ENCODE peak calls at places on chromosomes 1 and 21, in seven cellular contexts. U is fibroblast of pulmonary artery, X is breast epithelium, R is hepatic stellate cell, S is cardiac muscle cell, M is RWPE1, P is dorsolateral prefrontal cortex. J is an unnamed sample.

GRCh38 chr1:223846668-223847007 is 891 bp upstream of the TP53BP2 start:
- DNase-seq in M (no peak), R (no peak), S (no peak), U (peak), X (no peak), P (no peak), J (peak)

GRCh38 chr21:28342229-28342810 is 650.4 kb downstream of the LTN1 start:
- DNase-seq in P (no peak), R (no peak), S (no peak), M (no peak), X (no peak), U (peak), J (no peak)

GRCh38 chr1:183945432-183946308 is 91.9 kb downstream of the COLGALT2 start:
- DNase-seq in S (peak), M (no peak), X (no peak), U (no peak), P (no peak), R (no peak), J (no peak)

GRCh38 chr21:42312626-42313104 is 2.5 kb downstream of the TFF3 start:
- DNase-seq in R (no peak), M (no peak), U (no peak), S (no peak), P (no peak), X (no peak), J (no peak)

GRCh38 chr21:46114963-46115362 is 17.1 kb downstream of the COL6A2 start:
- DNase-seq in P (peak), X (no peak), M (no peak), R (no peak), S (no peak), U (no peak), J (no peak)

GRCh38 chr1:201015551-201016091 is 7.9 kb downstream of the KIF21B start:
- DNase-seq in X (no peak), P (no peak), U (no peak), S (no peak), M (no peak), R (no peak), J (no peak)

GRCh38 chr1:81877940-81878339 is 77.2 kb downstream of the ADGRL2 start:
- DNase-seq in X (no peak), R (no peak), U (no peak), M (no peak), P (no peak), S (peak), J (no peak)

GRCh38 chr21:44874497-44875331 is 1.2 kb upstream of the PTTG1IP start:
- DNase-seq in X (peak), M (no peak), P (no peak), S (peak), R (no peak), U (peak), J (peak)

GRCh38 chr21:34988625-34989024 is 60.5 kb downstream of the RUNX1 start:
- DNase-seq in X (no peak), S (no peak), U (no peak), R (no peak), M (no peak), P (no peak), J (no peak)

GRCh38 chr1:89780721-89781120 is 40.1 kb upstream of the LRRC8D start:
- DNase-seq in M (peak), R (peak), S (no peak), P (no peak), X (no peak), U (peak), J (peak)

GRCh38 chr1:162719678-162720077 is 70.8 kb upstream of the HSD17B7 start:
- DNase-seq in X (no peak), P (no peak), M (no peak), U (no peak), R (no peak), S (no peak), J (no peak)

GRCh38 chr1:177464682-177465081 is 293.9 kb downstream of the BRINP2 start:
- DNase-seq in R (no peak), X (no peak), S (no peak), M (no peak), U (no peak), P (no peak), J (no peak)

GRCh38 chr1:41864471-41865040 is 54.2 kb downstream of the HIVEP3 start:
- DNase-seq in P (no peak), S (no peak), R (no peak), U (no peak), M (no peak), X (no peak), J (no peak)

GRCh38 chr21:45421071-45421845 is 16.3 kb downstream of the COL18A1 start:
- DNase-seq in S (peak), P (no peak), X (peak), R (no peak), M (peak), U (no peak), J (no peak)

GRCh38 chr21:38809170-38809878 is 3.6 kb downstream of the ETS2 start:
- DNase-seq in M (no peak), R (no peak), P (no peak), U (no peak), S (no peak), X (no peak), J (no peak)

GRCh38 chr1:27049607-27050006 is 37.0 kb upstream of the TENT5B start:
- DNase-seq in P (no peak), U (no peak), R (no peak), M (no peak), X (no peak), S (no peak), J (peak)

GRCh38 chr1:154574715-154575114 is 7.1 kb downstream of the CHRNB2 start:
- DNase-seq in U (peak), X (no peak), M (no peak), R (no peak), S (peak), P (peak), J (peak)

GRCh38 chr1:97630281-97630680 is 290.6 kb downstream of the DPYD start:
- DNase-seq in M (no peak), S (peak), U (no peak), X (no peak), P (no peak), R (no peak), J (peak)

GRCh38 chr1:226210571-226211176 is 12.8 kb upstream of the MIXL1 start:
- DNase-seq in U (no peak), P (no peak), X (no peak), M (no peak), S (no peak), R (no peak), J (no peak)

GRCh38 chr1:218711021-218711420 is 365.9 kb downstream of the TGFB2 start:
- DNase-seq in M (peak), X (no peak), U (peak), S (no peak), R (no peak), P (no peak), J (peak)

GRCh38 chr1:221254813-221255212 is 375.6 kb downstream of the HLX start:
- DNase-seq in U (no peak), M (no peak), P (no peak), X (no peak), R (no peak), S (no peak), J (no peak)

GRCh38 chr1:193769609-193770008 is 583.2 kb upstream of the B3GALT2 start:
- DNase-seq in X (no peak), R (no peak), S (no peak), M (no peak), U (no peak), P (no peak), J (no peak)

GRCh38 chr1:44672254-44672955 is 1.9 kb downstream of the TMEM53 start:
- DNase-seq in M (no peak), S (no peak), X (peak), U (peak), R (no peak), P (no peak), J (no peak)

GRCh38 chr1:61004269-61005003 is 77.9 kb upstream of the NFIA start:
- DNase-seq in P (no peak), S (no peak), X (peak), R (no peak), M (peak), U (peak), J (no peak)

GRCh38 chr1:160328171-160328570 is 14.9 kb downstream of the COPA start:
- DNase-seq in M (no peak), X (no peak), P (no peak), R (no peak), U (no peak), S (no peak), J (no peak)

GRCh38 chr1:169595764-169596711 is 9.8 kb upstream of the F5 start:
- DNase-seq in M (peak), P (no peak), R (no peak), U (peak), S (peak), X (no peak), J (peak)

GRCh38 chr1:114269539-114269938 is 115.9 kb upstream of the SYT6 start:
- DNase-seq in S (no peak), X (no peak), M (no peak), U (no peak), P (no peak), R (no peak), J (no peak)

GRCh38 chr1:12244078-12244477 is 14.2 kb downstream of the VPS13D start:
- DNase-seq in S (peak), M (peak), R (peak), X (no peak), U (peak), P (no peak), J (peak)

GRCh38 chr1:15305366-15305765 is 58.3 kb downstream of the FHAD1 start:
- DNase-seq in X (no peak), U (peak), R (no peak), S (no peak), P (no peak), M (no peak), J (no peak)

GRCh38 chr1:150106331-150106730 is 38.8 kb downstream of the VPS45 start:
- DNase-seq in M (no peak), X (no peak), S (no peak), U (no peak), R (no peak), P (no peak), J (peak)

GRCh38 chr1:197774691-197775281 is 494 bp downstream of the DENND1B start:
- DNase-seq in S (peak), M (peak), U (peak), R (peak), P (no peak), X (no peak), J (peak)

GRCh38 chr1:78440381-78440793 is 50.4 kb upstream of the PTGFR start:
- DNase-seq in S (no peak), R (no peak), X (no peak), M (peak), P (no peak), U (no peak), J (no peak)

GRCh38 chr21:37793660-37794059 is 122.6 kb downstream of the KCNJ6 start:
- DNase-seq in M (no peak), S (no peak), X (no peak), P (no peak), U (peak), R (no peak), J (no peak)

GRCh38 chr1:113142791-113143190 is 69.8 kb downstream of the LRIG2 start:
- DNase-seq in U (peak), P (no peak), M (no peak), R (no peak), X (no peak), S (no peak), J (peak)

GRCh38 chr1:197302775-197303174 is 34.7 kb downstream of the CRB1 start:
- DNase-seq in S (no peak), R (no peak), P (no peak), M (peak), X (no peak), U (peak), J (peak)

GRCh38 chr1:93605812-93606512 is 75.7 kb downstream of the BCAR3 start:
- DNase-seq in S (no peak), R (peak), U (peak), M (peak), X (no peak), P (no peak), J (no peak)

GRCh38 chr1:155984341-155984740 is 6.0 kb upstream of the ARHGEF2 start:
- DNase-seq in R (no peak), X (no peak), M (no peak), U (no peak), S (no peak), P (no peak), J (no peak)

GRCh38 chr1:117060441-117061317 is 553 bp downstream of the TTF2 start:
- DNase-seq in U (peak), M (peak), S (no peak), X (no peak), R (peak), P (no peak), J (peak)

GRCh38 chr21:36504067-36505058 is 24.4 kb upstream of the CLDN14 start:
- DNase-seq in P (no peak), M (peak), U (peak), S (peak), X (no peak), R (peak), J (peak)

GRCh38 chr1:15937706-15938168 is 38.2 kb downstream of the ZBTB17 start:
- DNase-seq in S (no peak), X (peak), U (peak), R (no peak), M (no peak), P (no peak), J (peak)